ENCODE peak calls at places on chromosome 13, in ten cellular contexts. J is dermis microvascular lymphatic vessel endothelial cell, V is fibroblast of villous mesenchyme, K is brain microvascular endothelial cell, H is Right ventricle myocardium superior, B is AG08395, W is NCI-H226, F is Kasumi-1, S is NAMALWA, Q is mucosa of gallbladder. Y is an unnamed sample.

GRCh38 chr13:110116072-110116487 is 190.9 kb downstream of the COL4A1 start:
- DNase-seq in J (peak; percentile 75), V (peak; percentile 77), K (no peak), H (peak; percentile 77), B (peak; percentile 61), W (no peak), F (peak; percentile 49), S (peak; percentile 51), Q (peak; percentile 59), Y (peak; percentile 60)

GRCh38 chr13:67943116-67943515 is 713.0 kb upstream of the PCDH9 start:
- DNase-seq in J (no peak), V (no peak), K (no peak), H (no peak), B (no peak), W (no peak), F (no peak), S (no peak), Q (no peak), Y (no peak)

GRCh38 chr13:107329991-107330390 is 762.1 kb upstream of the ARGLU1 start:
- DNase-seq in J (no peak), V (no peak), K (no peak), H (no peak), B (no peak), W (peak; percentile 10), F (no peak), S (no peak), Q (no peak), Y (no peak)

GRCh38 chr13:32264407-32264806 is 50.8 kb downstream of the ZAR1L start:
- DNase-seq in J (peak; percentile 97), V (peak; percentile 37), K (peak; percentile 54), H (peak; percentile 65), B (no peak), W (peak; percentile 9), F (no peak), S (no peak), Q (peak; percentile 45), Y (no peak)

GRCh38 chr13:106472621-106473020 is 62.8 kb downstream of the EFNB2 start:
- DNase-seq in J (no peak), V (no peak), K (no peak), H (no peak), B (no peak), W (no peak), F (no peak), S (no peak), Q (no peak), Y (no peak)

GRCh38 chr13:112159575-112160547 is 92.9 kb downstream of the SOX1 start:
- DNase-seq in J (no peak), V (no peak), K (no peak), H (no peak), B (no peak), W (no peak), F (no peak), S (no peak), Q (no peak), Y (peak; percentile 87)

GRCh38 chr13:51523082-51523518 is 61.2 kb upstream of the WDFY2 start:
- DNase-seq in J (peak; percentile 39), V (peak; percentile 80), K (no peak), H (peak; percentile 49), B (peak; percentile 52), W (no peak), F (peak; percentile 67), S (no peak), Q (no peak), Y (no peak)

GRCh38 chr13:94854688-94855087 is 142.3 kb upstream of the SOX21 start:
- DNase-seq in J (no peak), V (no peak), K (no peak), H (no peak), B (no peak), W (no peak), F (no peak), S (no peak), Q (no peak), Y (no peak)

GRCh38 chr13:51804295-51805172 is 571 bp upstream of the DHRS12 start:
- DNase-seq in J (no peak), V (no peak), K (no peak), H (no peak), B (no peak), W (no peak), F (peak; percentile 44), S (no peak), Q (no peak), Y (peak; percentile 45)

GRCh38 chr13:44306401-44307192 is 67.0 kb upstream of the SERP2 start:
- DNase-seq in J (peak; percentile 96), V (peak; percentile 93), K (peak; percentile 97), H (no peak), B (peak; percentile 77), W (peak; percentile 95), F (no peak), S (no peak), Q (peak; percentile 56), Y (peak; percentile 58)

GRCh38 chr13:48236528-48237353 is 3.7 kb downstream of the ITM2B start:
- DNase-seq in J (peak; percentile 32), V (peak; percentile 71), K (no peak), H (no peak), B (no peak), W (no peak), F (peak; percentile 6), S (no peak), Q (no peak), Y (no peak)

GRCh38 chr13:34030782-34031181 is 212.8 kb downstream of the RFC3 start:
- DNase-seq in J (no peak), V (no peak), K (no peak), H (no peak), B (no peak), W (no peak), F (no peak), S (no peak), Q (no peak), Y (no peak)

GRCh38 chr13:30581582-30581981 is 36.1 kb upstream of the USPL1 start:
- DNase-seq in J (peak; percentile 26), V (peak; percentile 40), K (no peak), H (no peak), B (no peak), W (no peak), F (peak; percentile 1), S (peak; percentile 52), Q (no peak), Y (peak; percentile 24)

GRCh38 chr13:48201044-48201443 is 32.0 kb upstream of the ITM2B start:
- DNase-seq in J (no peak), V (no peak), K (no peak), H (no peak), B (no peak), W (no peak), F (no peak), S (no peak), Q (peak; percentile 84), Y (peak; percentile 68)

GRCh38 chr13:99314640-99315176 is 7.5 kb upstream of the GPR183 start:
- DNase-seq in J (peak; percentile 99), V (peak; percentile 92), K (peak; percentile 94), H (no peak), B (no peak), W (no peak), F (no peak), S (no peak), Q (no peak), Y (no peak)

GRCh38 chr13:47112205-47112896 is 215.5 kb upstream of the HTR2A start:
- DNase-seq in J (no peak), V (no peak), K (no peak), H (no peak), B (peak; percentile 28), W (no peak), F (no peak), S (no peak), Q (no peak), Y (no peak)

GRCh38 chr13:111031531-111031961 is 83.6 kb upstream of the ARHGEF7 start:
- DNase-seq in J (peak; percentile 29), V (peak; percentile 83), K (peak; percentile 84), H (no peak), B (peak; percentile 93), W (no peak), F (no peak), S (no peak), Q (no peak), Y (no peak)

GRCh38 chr13:37476874-37477273 is 121.7 kb downstream of the POSTN start:
- DNase-seq in J (peak; percentile 6), V (no peak), K (peak; percentile 45), H (no peak), B (peak; percentile 49), W (no peak), F (no peak), S (no peak), Q (no peak), Y (no peak)

GRCh38 chr13:85500716-85501256 is 298.4 kb downstream of the SLITRK6 start:
- DNase-seq in J (no peak), V (no peak), K (no peak), H (no peak), B (no peak), W (peak; percentile 10), F (no peak), S (no peak), Q (no peak), Y (no peak)

GRCh38 chr13:41610426-41610825 is 153.1 kb downstream of the RGCC start:
- DNase-seq in J (peak; percentile 78), V (peak; percentile 93), K (peak; percentile 76), H (peak; percentile 62), B (peak; percentile 81), W (peak; percentile 50), F (no peak), S (no peak), Q (no peak), Y (no peak)

GRCh38 chr13:67075239-67075638 is 154.9 kb downstream of the PCDH9 start:
- DNase-seq in J (peak; percentile 49), V (peak; percentile 4), K (no peak), H (no peak), B (no peak), W (no peak), F (peak; percentile 11), S (no peak), Q (no peak), Y (no peak)

GRCh38 chr13:101751488-101751887 is 299.0 kb downstream of the ITGBL1 start:
- DNase-seq in J (peak; percentile 87), V (peak; percentile 97), K (peak; percentile 61), H (no peak), B (no peak), W (peak; percentile 96), F (no peak), S (peak; percentile 76), Q (no peak), Y (no peak)

GRCh38 chr13:24272452-24273161 is 36.8 kb upstream of the C1QTNF9 start:
- DNase-seq in J (no peak), V (peak; percentile 9), K (no peak), H (no peak), B (no peak), W (no peak), F (no peak), S (no peak), Q (no peak), Y (peak; percentile 42)

GRCh38 chr13:76389321-76389720 is 496.9 kb downstream of the KCTD12 start:
- DNase-seq in J (no peak), V (no peak), K (no peak), H (no peak), B (no peak), W (no peak), F (no peak), S (no peak), Q (no peak), Y (no peak)

GRCh38 chr13:99206873-99207272 is 6.2 kb downstream of the UBAC2 start:
- DNase-seq in J (no peak), V (no peak), K (no peak), H (no peak), B (no peak), W (no peak), F (no peak), S (no peak), Q (no peak), Y (peak; percentile 12)

Y was measured in colonic mucosa.